ENCODE peak calls at places on chromosomes 1 and 21, in four cellular contexts. W, N, M and D are unnamed samples. For H3K4me1, the result is how much of the 10 kb centered on the place peaks cover.

GRCh38 chr1:7454895-7455784 is 316.0 kb upstream of the VAMP3 start:
- DNase-seq in W (no peak), N (no peak), M (no peak), D (peak)

GRCh38 chr1:207088731-207089626 is at the start of gene C4BPB:
- DNase-seq in W (no peak), N (peak), M (no peak), D (peak)

GRCh38 chr1:3625151-3625907 is 514 bp downstream of the TPRG1L start:
- DNase-seq in W (no peak), N (peak), M (no peak), D (no peak)

GRCh38 chr1:200628223-200628868 is 7.8 kb upstream of the KIF14 start:
- DNase-seq in W (no peak), N (no peak), M (no peak), D (no peak)

GRCh38 chr1:30335389-30335996 is 387.9 kb downstream of the MATN1 start:
- DNase-seq in W (no peak), N (no peak), M (no peak), D (no peak)

GRCh38 chr1:5661196-5662130 is 330.8 kb downstream of the NPHP4 start:
- DNase-seq in W (no peak), N (no peak), M (no peak), D (no peak)

GRCh38 chr1:187871177-187871576 is 1042.4 kb downstream of the PLA2G4A start:
- DNase-seq in W (no peak), N (no peak), M (no peak), D (no peak)

GRCh38 chr1:23403038-23403336 is 21.6 kb downstream of the TCEA3 start:
- DNase-seq in W (peak), N (no peak), M (no peak), D (no peak)

GRCh38 chr1:85303440-85304162 is 27.2 kb upstream of the BCL10 start:
- DNase-seq in W (no peak), N (no peak), M (no peak), D (no peak)

GRCh38 chr1:184504012-184504694 is 117.3 kb downstream of the C1orf21 start:
- DNase-seq in W (no peak), N (no peak), M (no peak), D (no peak)

GRCh38 chr1:184507165-184507564 is 120.3 kb downstream of the C1orf21 start:
- DNase-seq in W (no peak), N (no peak), M (no peak), D (no peak)

GRCh38 chr1:184504695-184505338 is 118.0 kb downstream of the C1orf21 start:
- DNase-seq in W (no peak), N (no peak), M (no peak), D (no peak)

GRCh38 chr1:184507604-184508289 is 120.9 kb downstream of the C1orf21 start:
- DNase-seq in W (no peak), N (no peak), M (no peak), D (no peak)

GRCh38 chr1:184506501-184506900 is 119.7 kb downstream of the C1orf21 start:
- DNase-seq in W (no peak), N (no peak), M (no peak), D (no peak)
- H3K4me1 ChIP-seq in W (under half), N (under half), M (under half), D (under half)

DNA sequence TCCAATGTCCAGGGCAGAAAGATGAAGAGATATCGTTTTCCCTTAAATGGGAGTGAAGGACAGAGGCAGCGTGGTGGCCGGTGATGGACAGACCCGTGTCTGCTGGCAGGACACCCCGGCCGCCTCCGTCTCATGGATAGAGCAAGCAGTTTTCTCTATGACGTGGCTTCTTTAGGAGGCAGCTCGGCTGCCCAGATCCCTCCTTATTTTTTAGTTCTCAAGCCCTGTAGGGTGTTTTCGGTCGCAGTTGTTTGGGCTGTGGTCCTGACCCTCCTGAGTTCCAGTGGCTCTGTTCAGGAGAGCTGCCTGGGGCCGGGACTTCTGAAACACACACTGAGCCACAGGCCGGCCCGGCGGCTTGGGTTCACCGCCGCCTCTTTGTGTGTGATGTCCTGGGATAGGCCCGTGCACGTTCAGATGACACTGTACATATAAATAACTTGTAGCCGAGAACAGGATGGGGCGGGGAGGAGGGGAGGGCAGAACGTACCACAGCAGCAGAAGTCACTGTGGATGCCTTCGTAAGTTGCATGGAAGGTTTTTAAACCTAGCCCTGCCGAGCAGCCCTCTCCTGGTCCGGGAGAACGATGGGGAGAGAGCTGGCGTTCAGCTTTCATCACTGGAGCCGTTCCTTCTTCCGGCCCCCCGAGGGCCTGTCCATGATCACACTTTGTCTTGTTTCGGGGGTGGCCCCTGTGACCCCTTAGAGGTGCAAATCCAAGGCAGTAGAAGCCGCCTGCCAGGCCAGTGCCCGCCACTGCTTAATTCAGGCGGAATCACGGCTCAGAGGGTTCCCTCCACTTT is 65.2 kb downstream of the SIK1 start:
- DNase-seq in W (peak), N (no peak), M (no peak), D (no peak)
- TF ChIP-seq POLR2A in W (no peak), N (peak), M (no peak), D (no peak)

GRCh38 chr1:68384872-68385390 is 64.8 kb downstream of the RPE65 start:
- DNase-seq in W (no peak), N (no peak), M (no peak), D (no peak)
- H3K27ac ChIP-seq in W (no peak), N (no peak), M (peak), D (no peak)

DNA sequence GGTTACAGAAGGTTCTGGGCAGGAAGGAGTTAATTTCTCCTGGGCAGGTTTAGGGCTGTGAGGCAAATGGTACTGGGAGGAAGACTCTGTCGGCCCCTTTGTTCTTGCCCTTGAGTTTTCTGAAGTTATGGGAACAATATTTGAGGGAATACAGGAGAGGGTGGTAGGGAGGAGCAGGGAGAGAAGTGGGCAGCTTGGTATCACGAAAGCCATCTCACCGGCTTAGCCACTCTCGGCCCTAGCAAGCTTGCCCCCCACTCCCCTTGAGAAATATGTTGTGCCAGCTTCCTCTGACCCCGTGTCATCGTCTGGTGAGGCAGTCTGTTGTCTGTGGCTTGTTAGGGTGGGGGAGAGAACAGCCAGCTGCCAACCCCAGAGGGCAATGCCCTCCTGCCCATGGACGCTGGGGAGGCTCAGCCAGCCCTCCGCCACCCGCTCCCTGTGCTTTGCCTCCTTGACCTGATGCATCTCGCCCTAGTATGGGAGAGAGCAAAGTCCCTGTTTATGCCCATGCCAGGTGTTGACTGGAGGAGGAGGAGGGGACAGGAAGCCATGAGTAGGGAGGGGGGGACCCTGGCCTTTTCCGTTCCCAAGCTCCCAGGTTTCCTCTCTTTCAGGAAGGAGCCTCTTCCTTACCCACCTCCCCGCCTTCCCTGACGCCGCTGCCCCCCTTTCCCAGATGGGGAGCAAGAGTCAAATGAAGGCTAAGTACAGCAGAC is 1.2 kb downstream of the EFNA1 start:
- DNase-seq in W (no peak), N (peak), M (no peak), D (peak)
- H3K4me1 ChIP-seq in W (under half), N (under half), M (under half), D (under half)

DNA sequence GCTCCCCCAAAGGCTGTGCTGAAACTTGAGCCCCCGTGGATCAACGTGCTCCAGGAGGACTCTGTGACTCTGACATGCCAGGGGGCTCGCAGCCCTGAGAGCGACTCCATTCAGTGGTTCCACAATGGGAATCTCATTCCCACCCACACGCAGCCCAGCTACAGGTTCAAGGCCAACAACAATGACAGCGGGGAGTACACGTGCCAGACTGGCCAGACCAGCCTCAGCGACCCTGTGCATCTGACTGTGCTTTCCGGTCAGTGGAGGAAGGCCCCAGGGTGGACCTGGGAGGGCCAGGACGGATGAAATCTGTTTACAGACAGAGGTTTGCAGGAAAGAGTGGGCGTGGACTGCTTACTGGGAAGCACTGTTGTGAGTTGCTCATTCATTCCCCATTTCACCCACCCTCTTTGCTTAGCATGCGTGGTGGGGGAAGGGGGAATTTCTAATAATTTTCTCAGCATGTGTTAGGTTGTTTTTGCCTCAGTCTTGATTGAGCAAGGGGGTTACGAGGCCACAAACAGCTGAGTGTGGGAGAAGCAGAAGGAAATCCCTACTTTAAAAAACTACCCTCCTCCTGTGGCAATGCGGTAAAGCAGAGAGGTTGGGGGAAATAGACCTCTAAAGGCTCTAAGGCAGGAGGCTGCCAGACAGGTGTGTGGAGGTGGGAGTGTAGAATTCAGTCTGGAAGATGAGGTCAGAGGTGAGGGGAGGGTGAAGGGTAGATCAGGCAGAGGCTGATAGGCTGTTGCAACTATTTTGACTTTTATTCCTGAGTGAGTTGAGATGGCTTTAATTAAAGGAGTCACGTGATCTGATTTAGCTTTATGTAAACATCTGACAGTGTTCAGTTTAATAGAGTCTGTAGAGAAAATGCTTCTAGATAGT is 1.3 kb downstream of the FCGR2A start:
- DNase-seq in W (no peak), N (peak), M (no peak), D (no peak)
- TF ChIP-seq POLR2A in W (no peak), N (no peak), M (no peak), D (no peak)

DNA sequence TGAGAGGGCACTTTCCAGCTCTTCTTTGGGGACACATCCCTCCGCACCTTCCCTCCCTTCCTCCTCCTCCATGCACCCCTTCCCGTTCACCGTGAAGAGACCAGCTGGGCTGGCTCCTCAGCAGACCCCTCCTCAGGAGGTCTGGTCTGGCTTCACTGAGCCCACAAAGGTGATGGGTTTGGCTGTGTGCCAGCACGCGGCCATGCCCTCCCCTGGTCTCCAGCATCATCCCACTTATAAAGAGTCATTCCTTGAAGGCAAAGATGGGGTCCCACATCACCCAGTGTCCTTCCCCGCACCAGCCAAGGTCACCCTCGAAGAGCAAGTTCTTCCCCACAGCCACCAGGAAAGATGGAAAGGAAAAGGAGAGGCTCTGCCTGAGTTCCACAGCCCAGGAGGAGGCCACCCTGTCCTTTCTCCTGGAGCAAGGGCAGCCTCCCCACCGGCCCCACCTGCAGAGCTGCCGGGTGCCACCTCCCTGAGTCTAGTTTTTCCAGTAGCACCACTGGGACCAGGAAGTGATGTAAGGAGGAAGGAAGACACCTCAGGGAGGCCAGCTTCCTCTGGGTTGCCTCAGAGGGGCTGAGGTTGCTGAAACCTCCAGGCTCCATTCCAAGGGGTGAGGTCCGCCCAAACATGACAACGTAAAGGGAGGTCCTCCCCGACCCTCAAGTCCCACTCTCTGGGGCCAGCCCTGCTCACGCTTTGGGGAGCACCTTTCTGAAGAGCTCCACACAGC is 32.7 kb downstream of the RIPK4 start:
- DNase-seq in W (no peak), N (peak), M (no peak), D (no peak)
- H3K27ac ChIP-seq in W (no peak), N (no peak), M (no peak), D (no peak)